ENCODE peak calls at places on chromosomes 12 and 14, in ten cellular contexts. One of them, this sample, is unnamed.

GRCh38 chr12:8033153-8034044 is 883 bp downstream of the FOXJ2 start:
- DNase-seq in substantia nigra: no peak
- DNase-seq in posterior cingulate gyrus: peak; percentile 87
- DNase-seq in activated naive CD4-positive, alpha-beta T cell treated with anti-CD3 and anti-CD28 coated beads, Interleukin-2, amount 50 U/mL, for 16 hours: peak; percentile 55
- DNase-seq in heart left ventricle: peak; percentile 79
- DNase-seq in NCI-H2081: no peak
- DNase-seq in tibial artery: peak; percentile 88
- DNase-seq in AG09309: no peak
- DNase-seq in GM18507: no peak
- DNase-seq in HT-29: peak; percentile 28
- DNase-seq in this sample: no peak

GRCh38 chr12:43789941-43790340 is 16.2 kb downstream of the TWF1 start:
- DNase-seq in posterior cingulate gyrus: no peak
- DNase-seq in substantia nigra: no peak
- DNase-seq in activated naive CD4-positive, alpha-beta T cell treated with anti-CD3 and anti-CD28 coated beads, Interleukin-2, amount 50 U/mL, for 16 hours: no peak
- DNase-seq in GM18507: no peak
- DNase-seq in NCI-H2081: peak; percentile 18
- DNase-seq in tibial artery: no peak
- DNase-seq in AG09309: no peak
- DNase-seq in HT-29: no peak
- DNase-seq in heart left ventricle: no peak
- DNase-seq in this sample: no peak

GRCh38 chr12:26359576-26359975 is 164.2 kb downstream of the SSPN start:
- DNase-seq in tibial artery: no peak
- DNase-seq in posterior cingulate gyrus: no peak
- DNase-seq in AG09309: no peak
- DNase-seq in activated naive CD4-positive, alpha-beta T cell treated with anti-CD3 and anti-CD28 coated beads, Interleukin-2, amount 50 U/mL, for 16 hours: no peak
- DNase-seq in NCI-H2081: no peak
- DNase-seq in GM18507: no peak
- DNase-seq in HT-29: no peak
- DNase-seq in substantia nigra: no peak
- DNase-seq in heart left ventricle: no peak
- DNase-seq in this sample: no peak

GRCh38 chr14:66634876-66635275 is 126.9 kb downstream of the GPHN start:
- DNase-seq in HT-29: no peak
- DNase-seq in activated naive CD4-positive, alpha-beta T cell treated with anti-CD3 and anti-CD28 coated beads, Interleukin-2, amount 50 U/mL, for 16 hours: no peak
- DNase-seq in NCI-H2081: peak; percentile 10
- DNase-seq in AG09309: no peak
- DNase-seq in posterior cingulate gyrus: no peak
- DNase-seq in substantia nigra: no peak
- DNase-seq in tibial artery: no peak
- DNase-seq in GM18507: no peak
- DNase-seq in heart left ventricle: no peak
- DNase-seq in this sample: no peak

GRCh38 chr12:116406529-116406928 is 129.0 kb upstream of the MED13L start:
- DNase-seq in AG09309: peak; percentile 91
- DNase-seq in posterior cingulate gyrus: peak; percentile 81
- DNase-seq in GM18507: no peak
- DNase-seq in HT-29: no peak
- DNase-seq in tibial artery: peak; percentile 99
- DNase-seq in substantia nigra: peak; percentile 14
- DNase-seq in NCI-H2081: no peak
- DNase-seq in activated naive CD4-positive, alpha-beta T cell treated with anti-CD3 and anti-CD28 coated beads, Interleukin-2, amount 50 U/mL, for 16 hours: no peak
- DNase-seq in heart left ventricle: peak; percentile 91
- DNase-seq in this sample: peak; percentile 96

GRCh38 chr12:66164349-66164821 is 5.4 kb downstream of the TMBIM4 start:
- DNase-seq in HT-29: no peak
- DNase-seq in tibial artery: no peak
- DNase-seq in substantia nigra: no peak
- DNase-seq in activated naive CD4-positive, alpha-beta T cell treated with anti-CD3 and anti-CD28 coated beads, Interleukin-2, amount 50 U/mL, for 16 hours: no peak
- DNase-seq in NCI-H2081: no peak
- DNase-seq in GM18507: no peak
- DNase-seq in AG09309: no peak
- DNase-seq in heart left ventricle: no peak
- DNase-seq in posterior cingulate gyrus: no peak
- DNase-seq in this sample: no peak

GRCh38 chr14:91415794-91416743 is 1.6 kb downstream of the CCDC88C start:
- DNase-seq in posterior cingulate gyrus: no peak
- DNase-seq in heart left ventricle: no peak
- DNase-seq in NCI-H2081: peak; percentile 41
- DNase-seq in substantia nigra: no peak
- DNase-seq in AG09309: no peak
- DNase-seq in HT-29: peak; percentile 23
- DNase-seq in GM18507: peak; percentile 54
- DNase-seq in activated naive CD4-positive, alpha-beta T cell treated with anti-CD3 and anti-CD28 coated beads, Interleukin-2, amount 50 U/mL, for 16 hours: peak; percentile 60
- DNase-seq in tibial artery: no peak
- DNase-seq in this sample: no peak

GRCh38 chr12:62191747-62192485 is 68.3 kb upstream of the USP15 start:
- DNase-seq in activated naive CD4-positive, alpha-beta T cell treated with anti-CD3 and anti-CD28 coated beads, Interleukin-2, amount 50 U/mL, for 16 hours: peak; percentile 24
- DNase-seq in NCI-H2081: peak; percentile 51
- DNase-seq in substantia nigra: no peak
- DNase-seq in AG09309: no peak
- DNase-seq in heart left ventricle: peak; percentile 24
- DNase-seq in tibial artery: no peak
- DNase-seq in posterior cingulate gyrus: peak; percentile 88
- DNase-seq in HT-29: no peak
- DNase-seq in GM18507: no peak
- DNase-seq in this sample: peak; percentile 78

GRCh38 chr12:110798461-110798860 is 48.3 kb upstream of the CCDC63 start:
- DNase-seq in substantia nigra: no peak
- DNase-seq in heart left ventricle: no peak
- DNase-seq in tibial artery: no peak
- DNase-seq in activated naive CD4-positive, alpha-beta T cell treated with anti-CD3 and anti-CD28 coated beads, Interleukin-2, amount 50 U/mL, for 16 hours: no peak
- DNase-seq in AG09309: no peak
- DNase-seq in NCI-H2081: no peak
- DNase-seq in HT-29: no peak
- DNase-seq in posterior cingulate gyrus: no peak
- DNase-seq in GM18507: no peak
- DNase-seq in this sample: no peak

GRCh38 chr12:24661657-24662096 is 287.2 kb downstream of the BCAT1 start:
- DNase-seq in HT-29: no peak
- DNase-seq in heart left ventricle: peak; percentile 26
- DNase-seq in GM18507: no peak
- DNase-seq in NCI-H2081: no peak
- DNase-seq in activated naive CD4-positive, alpha-beta T cell treated with anti-CD3 and anti-CD28 coated beads, Interleukin-2, amount 50 U/mL, for 16 hours: no peak
- DNase-seq in AG09309: peak; percentile 37
- DNase-seq in substantia nigra: peak; percentile 18
- DNase-seq in posterior cingulate gyrus: peak; percentile 87
- DNase-seq in tibial artery: peak; percentile 71
- DNase-seq in this sample: no peak

GRCh38 chr14:23061995-23062394 is 4.7 kb upstream of the CDH24 start:
- DNase-seq in HT-29: peak; percentile 42
- DNase-seq in heart left ventricle: peak; percentile 70
- DNase-seq in AG09309: peak; percentile 76
- DNase-seq in posterior cingulate gyrus: no peak
- DNase-seq in NCI-H2081: no peak
- DNase-seq in substantia nigra: no peak
- DNase-seq in activated naive CD4-positive, alpha-beta T cell treated with anti-CD3 and anti-CD28 coated beads, Interleukin-2, amount 50 U/mL, for 16 hours: no peak
- DNase-seq in tibial artery: peak; percentile 88
- DNase-seq in GM18507: no peak
- DNase-seq in this sample: no peak

GRCh38 chr14:50964683-50965390 is 20.6 kb upstream of the PYGL start:
- DNase-seq in HT-29: peak; percentile 12
- DNase-seq in GM18507: no peak
- DNase-seq in substantia nigra: peak; percentile 51
- DNase-seq in tibial artery: peak; percentile 78
- DNase-seq in posterior cingulate gyrus: no peak
- DNase-seq in activated naive CD4-positive, alpha-beta T cell treated with anti-CD3 and anti-CD28 coated beads, Interleukin-2, amount 50 U/mL, for 16 hours: no peak
- DNase-seq in AG09309: peak; percentile 83
- DNase-seq in heart left ventricle: no peak
- DNase-seq in NCI-H2081: peak; percentile 22
- DNase-seq in this sample: no peak

GRCh38 chr14:23284654-23285529 is 1.0 kb downstream of the HOMEZ start:
- DNase-seq in AG09309: no peak
- DNase-seq in substantia nigra: no peak
- DNase-seq in posterior cingulate gyrus: peak; percentile 67
- DNase-seq in GM18507: no peak
- DNase-seq in activated naive CD4-positive, alpha-beta T cell treated with anti-CD3 and anti-CD28 coated beads, Interleukin-2, amount 50 U/mL, for 16 hours: no peak
- DNase-seq in tibial artery: no peak
- DNase-seq in HT-29: peak; percentile 15
- DNase-seq in heart left ventricle: no peak
- DNase-seq in NCI-H2081: peak; percentile 26
- DNase-seq in this sample: no peak

GRCh38 chr14:60091550-60092511 is at the start of gene PCNX4:
- DNase-seq in activated naive CD4-positive, alpha-beta T cell treated with anti-CD3 and anti-CD28 coated beads, Interleukin-2, amount 50 U/mL, for 16 hours: peak; percentile 92
- DNase-seq in heart left ventricle: peak; percentile 97
- DNase-seq in HT-29: peak; percentile 91
- DNase-seq in tibial artery: peak; percentile 99
- DNase-seq in NCI-H2081: peak; percentile 98
- DNase-seq in posterior cingulate gyrus: peak; percentile 99
- DNase-seq in GM18507: peak; percentile 78
- DNase-seq in AG09309: peak; percentile 94
- DNase-seq in substantia nigra: peak; percentile 97
- DNase-seq in this sample: peak; percentile 98

GRCh38 chr12:87814625-87815024 is 214.6 kb downstream of the C12orf50 start:
- DNase-seq in heart left ventricle: no peak
- DNase-seq in substantia nigra: no peak
- DNase-seq in HT-29: no peak
- DNase-seq in posterior cingulate gyrus: no peak
- DNase-seq in AG09309: no peak
- DNase-seq in tibial artery: no peak
- DNase-seq in GM18507: no peak
- DNase-seq in activated naive CD4-positive, alpha-beta T cell treated with anti-CD3 and anti-CD28 coated beads, Interleukin-2, amount 50 U/mL, for 16 hours: no peak
- DNase-seq in NCI-H2081: no peak
- DNase-seq in this sample: no peak

This sample was measured in suprapubic skin.